ENCODE peak calls at places on chromosomes 7 and 10, in five cellular contexts. One of them, this sample, is unnamed.

GRCh38 chr10:4845766-4846165 is 19.8 kb downstream of the AKR1E2 start:
- DNase-seq in stomach: no peak
- DNase-seq in breast epithelium: no peak
- DNase-seq in kidney: no peak
- DNase-seq in GM06990: no peak
- DNase-seq in this sample: no peak

GRCh38 chr10:87915989-87916388 is 52.6 kb downstream of the PTEN start:
- DNase-seq in stomach: no peak
- DNase-seq in breast epithelium: no peak
- DNase-seq in kidney: no peak
- DNase-seq in GM06990: no peak
- DNase-seq in this sample: no peak

GRCh38 chr7:6268023-6268908 is 4.2 kb downstream of the CYTH3 start:
- DNase-seq in stomach: no peak
- DNase-seq in breast epithelium: no peak
- DNase-seq in kidney: no peak
- DNase-seq in GM06990: no peak
- DNase-seq in this sample: no peak

GRCh38 chr10:5443429-5443828 is 31.1 kb downstream of the NET1 start:
- DNase-seq in stomach: no peak
- DNase-seq in breast epithelium: no peak
- DNase-seq in kidney: no peak
- DNase-seq in GM06990: peak
- DNase-seq in this sample: no peak

GRCh38 chr7:75704928-75705327 is 33.8 kb downstream of the HIP1 start:
- DNase-seq in stomach: no peak
- DNase-seq in breast epithelium: no peak
- DNase-seq in kidney: no peak
- DNase-seq in GM06990: no peak
- DNase-seq in this sample: no peak

GRCh38 chr10:107806006-107806405 is 641.5 kb upstream of the SORCS1 start:
- DNase-seq in stomach: no peak
- DNase-seq in breast epithelium: no peak
- DNase-seq in kidney: no peak
- DNase-seq in GM06990: no peak
- DNase-seq in this sample: no peak

GRCh38 chr10:60466267-60467201 is 76.9 kb upstream of the ANK3 start:
- DNase-seq in stomach: no peak
- DNase-seq in breast epithelium: no peak
- DNase-seq in kidney: no peak
- DNase-seq in GM06990: no peak
- DNase-seq in this sample: no peak

GRCh38 chr7:24477807-24478655 is 95.2 kb upstream of the PALS2 start:
- DNase-seq in stomach: no peak
- DNase-seq in breast epithelium: no peak
- DNase-seq in kidney: no peak
- DNase-seq in GM06990: no peak
- DNase-seq in this sample: no peak

GRCh38 chr7:12434012-12434642 is 30.5 kb upstream of the VWDE start:
- DNase-seq in stomach: no peak
- DNase-seq in breast epithelium: no peak
- DNase-seq in kidney: no peak
- DNase-seq in GM06990: no peak
- DNase-seq in this sample: no peak
- TF ChIP-seq CTCF in stomach: no peak
- TF ChIP-seq CTCF in breast epithelium: no peak
- TF ChIP-seq CTCF in kidney: no peak
- TF ChIP-seq CTCF in GM06990: peak
- TF ChIP-seq CTCF in this sample: peak

GRCh38 chr10:102067091-102067916 is 2.2 kb downstream of the HPS6 start:
- DNase-seq in stomach: no peak
- DNase-seq in breast epithelium: no peak
- DNase-seq in kidney: no peak
- DNase-seq in GM06990: no peak
- DNase-seq in this sample: no peak

GRCh38 chr10:102064503-102064867 is 664 bp upstream of the HPS6 start:
- DNase-seq in stomach: no peak
- DNase-seq in breast epithelium: no peak
- DNase-seq in kidney: no peak
- DNase-seq in GM06990: no peak
- DNase-seq in this sample: no peak

GRCh38 chr10:102065561-102066420 is 642 bp downstream of the HPS6 start:
- DNase-seq in stomach: peak
- DNase-seq in breast epithelium: no peak
- DNase-seq in kidney: peak
- DNase-seq in GM06990: peak
- DNase-seq in this sample: no peak

GRCh38 chr10:102066421-102067068 is 1.4 kb downstream of the HPS6 start:
- DNase-seq in stomach: peak
- DNase-seq in breast epithelium: no peak
- DNase-seq in kidney: no peak
- DNase-seq in GM06990: no peak
- DNase-seq in this sample: no peak

DNA sequence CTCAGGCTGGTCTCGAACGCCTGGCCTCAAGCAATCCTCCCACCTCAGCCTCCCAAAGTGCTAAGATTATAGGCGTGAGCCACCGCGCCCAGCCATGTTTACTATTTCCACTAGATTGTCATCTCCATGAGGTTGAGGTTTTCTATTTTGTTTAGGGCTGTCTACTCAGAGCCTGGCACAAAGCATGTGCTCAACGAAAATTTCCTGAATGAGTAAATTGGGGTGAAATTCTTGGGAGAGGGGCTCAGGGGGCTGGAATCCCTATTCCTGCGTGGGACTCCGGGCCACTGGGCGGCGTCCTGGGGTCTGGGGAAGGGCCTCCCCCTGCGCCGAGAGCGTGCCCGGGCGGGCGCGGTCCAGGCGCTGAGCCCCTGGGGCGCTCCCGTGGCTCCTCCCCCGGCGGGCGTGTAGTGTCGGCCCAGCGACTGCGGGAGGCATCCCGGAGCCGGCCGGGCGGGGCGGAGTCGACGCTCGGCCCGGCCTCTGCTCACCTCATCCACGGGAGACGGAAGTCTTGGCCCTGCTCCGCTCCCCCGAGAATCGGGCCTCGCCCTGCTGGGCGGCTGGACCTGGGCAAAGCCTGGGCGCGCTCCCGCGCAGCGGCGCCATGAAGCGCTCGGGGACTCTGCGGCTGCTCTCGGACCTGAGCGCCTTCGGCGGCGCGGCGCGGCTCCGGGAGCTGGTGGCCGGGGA is at the start of gene HPS6:
- DNase-seq in stomach: peak
- DNase-seq in breast epithelium: peak
- DNase-seq in kidney: peak
- DNase-seq in GM06990: peak
- DNase-seq in this sample: peak
- TF ChIP-seq CTCF in stomach: no peak
- TF ChIP-seq CTCF in breast epithelium: no peak
- TF ChIP-seq CTCF in kidney: peak
- TF ChIP-seq CTCF in GM06990: peak
- TF ChIP-seq CTCF in this sample: peak

GRCh38 chr10:49409755-49410154 is 13.9 kb upstream of the DRGX start:
- DNase-seq in stomach: no peak
- DNase-seq in breast epithelium: no peak
- DNase-seq in kidney: no peak
- DNase-seq in GM06990: no peak
- DNase-seq in this sample: no peak
- TF ChIP-seq CTCF in stomach: no peak
- TF ChIP-seq CTCF in breast epithelium: no peak
- TF ChIP-seq CTCF in kidney: no peak
- TF ChIP-seq CTCF in GM06990: no peak
- TF ChIP-seq CTCF in this sample: no peak

DNA sequence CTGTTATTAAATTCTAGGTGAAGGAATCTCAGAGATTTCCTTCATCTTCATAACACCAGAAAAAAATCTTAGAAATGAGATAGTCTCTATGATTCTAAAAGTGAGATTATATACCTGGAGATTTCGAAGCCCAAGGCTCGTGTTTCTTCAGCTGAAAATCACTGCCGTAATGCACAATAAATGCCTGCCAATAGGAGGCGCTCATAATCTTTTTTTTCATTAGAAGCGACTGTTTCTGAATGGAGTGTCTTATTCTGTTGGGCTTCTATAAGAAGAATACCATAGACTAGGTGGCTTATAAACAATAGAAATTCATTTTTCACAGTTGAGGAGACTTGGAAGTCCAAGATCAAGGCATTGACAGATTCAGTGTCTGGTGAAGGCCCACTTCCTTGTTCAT is 294.7 kb downstream of the PRKG1 start:
- DNase-seq in stomach: no peak
- DNase-seq in breast epithelium: no peak
- DNase-seq in kidney: no peak
- DNase-seq in GM06990: no peak
- DNase-seq in this sample: no peak
- TF ChIP-seq CTCF in stomach: no peak
- TF ChIP-seq CTCF in breast epithelium: no peak
- TF ChIP-seq CTCF in kidney: no peak
- TF ChIP-seq CTCF in GM06990: peak
- TF ChIP-seq CTCF in this sample: no peak

DNA sequence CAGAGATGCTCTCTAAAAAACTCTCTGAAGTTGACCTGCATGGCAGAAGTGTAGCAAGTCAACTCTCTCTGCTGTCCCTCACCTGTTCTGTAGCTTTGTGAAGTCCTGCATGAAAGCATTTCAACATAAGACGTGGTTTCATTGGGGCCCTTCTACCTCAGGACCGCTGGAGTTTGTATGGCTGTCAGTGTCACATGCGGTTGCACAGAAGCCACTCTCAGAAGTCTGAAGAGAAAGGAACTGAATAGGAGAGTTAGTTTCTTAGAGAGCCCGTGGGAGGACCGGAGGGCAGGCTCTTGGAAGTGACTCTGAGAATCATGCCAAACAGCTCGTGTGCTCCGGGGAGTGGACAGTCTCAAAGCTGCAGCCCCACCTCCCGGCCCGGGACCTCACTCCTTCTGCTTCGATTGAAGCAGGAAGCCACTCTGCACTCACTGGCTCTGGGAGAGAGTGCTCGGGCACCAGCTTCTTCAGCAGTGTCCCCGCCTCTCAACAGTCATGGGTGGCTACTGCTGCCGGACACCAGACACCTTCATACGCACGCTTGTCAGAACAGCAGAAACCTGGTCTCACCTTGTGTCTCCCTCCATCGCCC is 486.8 kb downstream of the SDK1 start:
- DNase-seq in stomach: peak
- DNase-seq in breast epithelium: no peak
- DNase-seq in kidney: peak
- DNase-seq in GM06990: no peak
- DNase-seq in this sample: no peak
- TF ChIP-seq CTCF in stomach: no peak
- TF ChIP-seq CTCF in breast epithelium: no peak
- TF ChIP-seq CTCF in kidney: no peak
- TF ChIP-seq CTCF in GM06990: no peak
- TF ChIP-seq CTCF in this sample: no peak

This sample was measured in osteocyte.